ENCODE peak calls at places on chromosomes 3 and 15, in seven cellular contexts. P, E, O, V, X, K and Q are unnamed samples.

GRCh38 chr15:92606126-92606835 is 49.3 kb downstream of the FAM174B start:
- DNase-seq in V (no peak), O (no peak), P (no peak), E (peak), K (no peak), X (no peak), Q (peak)

GRCh38 chr3:13013151-13013561 is 60.1 kb downstream of the IQSEC1 start:
- DNase-seq in X (no peak), K (no peak), E (no peak), P (no peak), O (no peak), V (no peak), Q (no peak)

GRCh38 chr3:10438902-10439610 is 66.3 kb downstream of the ATP2B2 start:
- DNase-seq in V (no peak), X (no peak), K (no peak), E (no peak), P (no peak), O (no peak), Q (no peak)

GRCh38 chr15:48250640-48251076 is 44.6 kb downstream of the SLC12A1 start:
- DNase-seq in P (peak), K (peak), O (no peak), X (no peak), V (peak), E (peak), Q (peak)

GRCh38 chr15:100665570-100665969 is 63.2 kb downstream of the ASB7 start:
- DNase-seq in V (no peak), K (no peak), X (no peak), E (no peak), P (no peak), O (no peak), Q (no peak)

GRCh38 chr3:71599416-71599815 is 15.9 kb upstream of the FOXP1 start:
- DNase-seq in E (no peak), K (no peak), P (no peak), O (no peak), X (no peak), V (no peak), Q (no peak)

GRCh38 chr15:31171731-31172130 is 70.2 kb upstream of the TRPM1 start:
- DNase-seq in O (no peak), V (no peak), P (no peak), K (no peak), E (no peak), X (no peak), Q (no peak)

GRCh38 chr3:23085256-23085655 is 117.9 kb upstream of the UBE2E2 start:
- DNase-seq in K (no peak), O (no peak), E (no peak), V (no peak), X (no peak), P (no peak), Q (no peak)

GRCh38 chr3:113084777-113085176 is 94.0 kb downstream of the GTPBP8 start:
- DNase-seq in X (no peak), P (peak), V (no peak), E (peak), K (peak), O (no peak), Q (peak)

GRCh38 chr15:28107894-28108255 is 8.8 kb upstream of the OCA2 start:
- DNase-seq in X (no peak), O (no peak), V (no peak), E (no peak), P (no peak), K (no peak), Q (no peak)

GRCh38 chr3:98359993-98360675 is 6.5 kb downstream of the OR5K4 start:
- DNase-seq in O (no peak), K (no peak), P (no peak), E (no peak), V (no peak), X (peak), Q (no peak)

GRCh38 chr3:161689699-161690098 is 193.1 kb downstream of the OTOL1 start:
- DNase-seq in P (no peak), O (no peak), K (no peak), E (no peak), X (no peak), V (no peak), Q (no peak)

GRCh38 chr3:126517291-126517951 is at the start of gene UROC1:
- DNase-seq in O (no peak), E (no peak), V (no peak), X (no peak), P (no peak), K (no peak), Q (no peak)

GRCh38 chr15:81282911-81283310 is 41.0 kb downstream of the STARD5 start:
- DNase-seq in E (no peak), O (no peak), V (no peak), K (no peak), X (no peak), P (no peak), Q (no peak)

GRCh38 chr3:24048843-24049242 is 103.8 kb downstream of the NR1D2 start:
- DNase-seq in K (peak), V (no peak), E (no peak), X (no peak), P (no peak), O (no peak), Q (no peak)

GRCh38 chr3:25894101-25894500 is 104.2 kb downstream of the OXSM start:
- DNase-seq in X (no peak), O (no peak), V (no peak), K (no peak), P (no peak), E (no peak), Q (no peak)

GRCh38 chr15:81294501-81294850 is 29.5 kb downstream of the STARD5 start:
- DNase-seq in V (no peak), K (no peak), E (no peak), X (no peak), O (no peak), P (no peak), Q (no peak)

GRCh38 chr3:52317601-52318000 is 1.5 kb downstream of the DNAH1 start:
- DNase-seq in P (no peak), X (peak), O (peak), K (no peak), V (no peak), E (no peak), Q (peak)

GRCh38 chr3:299590-300301 is 103.2 kb downstream of the CHL1 start:
- DNase-seq in P (no peak), K (no peak), O (no peak), X (no peak), V (no peak), E (no peak), Q (no peak)

GRCh38 chr3:154794383-154794782 is 285.7 kb upstream of the MME start:
- DNase-seq in P (no peak), O (no peak), K (no peak), V (no peak), E (no peak), X (no peak), Q (no peak)

GRCh38 chr3:162295323-162295983 is 798.8 kb downstream of the OTOL1 start:
- DNase-seq in K (peak), E (no peak), O (no peak), X (no peak), P (no peak), V (no peak), Q (no peak)

GRCh38 chr3:44110643-44111042 is 131.0 kb upstream of the TOPAZ1 start:
- DNase-seq in E (no peak), O (no peak), V (no peak), P (no peak), K (no peak), X (no peak), Q (peak)

GRCh38 chr3:29642393-29643033 is 361.6 kb downstream of the RBMS3 start:
- DNase-seq in O (no peak), E (no peak), P (no peak), V (no peak), K (peak), X (no peak), Q (peak)

GRCh38 chr15:40146037-40146436 is 14.8 kb upstream of the BUB1B start:
- DNase-seq in V (no peak), E (no peak), O (no peak), K (no peak), X (no peak), P (no peak), Q (no peak)

GRCh38 chr3:115857518-115858136 is 234.3 kb downstream of the GAP43 start:
- DNase-seq in O (no peak), V (no peak), P (no peak), E (peak), X (no peak), K (no peak), Q (no peak)

GRCh38 chr3:5005367-5005766 is 26.1 kb downstream of the BHLHE40 start:
- DNase-seq in P (no peak), E (no peak), K (no peak), X (no peak), V (no peak), O (no peak), Q (no peak)

GRCh38 chr15:49895337-49896223 is 223.5 kb downstream of the ATP8B4 start:
- DNase-seq in E (peak), V (peak), P (no peak), O (no peak), K (no peak), X (no peak), Q (no peak)

GRCh38 chr3:23856286-23856685 is 50.5 kb downstream of the UBE2E1 start:
- DNase-seq in V (no peak), P (no peak), K (no peak), E (peak), X (no peak), O (no peak), Q (peak)

GRCh38 chr3:106169351-106169750 is 300.5 kb upstream of the CBLB start:
- DNase-seq in K (no peak), E (no peak), V (no peak), X (no peak), O (no peak), P (no peak), Q (no peak)

GRCh38 chr15:66472176-66472999 is 25.2 kb downstream of the SNAPC5 start:
- DNase-seq in V (no peak), O (peak), P (no peak), E (no peak), X (no peak), K (no peak), Q (no peak)

GRCh38 chr3:69271098-69271497 is 114.8 kb downstream of the FRMD4B start:
- DNase-seq in E (no peak), P (no peak), X (no peak), O (no peak), V (peak), K (no peak), Q (no peak)

GRCh38 chr15:59200560-59200959 is 6.1 kb upstream of the LDHAL6B start:
- DNase-seq in K (no peak), V (no peak), P (no peak), O (no peak), X (no peak), E (no peak), Q (no peak)

GRCh38 chr15:72199721-72200212 is 2.2 kb upstream of the GRAMD2A start:
- DNase-seq in X (peak), P (peak), O (peak), V (peak), K (peak), E (peak), Q (peak)